ENCODE peak calls at places on chromosomes 3 and 15, in seven cellular contexts. U is neural crest cell, J is NB4, L is endothelial cell, X is ovary, Z is GM10248, V is IMR-90. A is an unnamed sample.
A peak's percentile ranks its signal among the peaks of the same experiment; 100 is the strongest.

GRCh38 chr15:101025116-101025885 is 106.1 kb downstream of the LRRK1 start:
- DNase-seq in J (no peak), X (no peak), V (no peak), U (no peak), L (no peak), Z (no peak), A (no peak)

GRCh38 chr15:38726187-38726586 is 161.6 kb upstream of the RASGRP1 start:
- DNase-seq in U (no peak), Z (no peak), J (no peak), L (no peak), X (no peak), V (no peak), A (no peak)

GRCh38 chr3:197151562-197151961 is 121.9 kb upstream of the MELTF start:
- DNase-seq in Z (no peak), J (peak; percentile 69), L (no peak), U (no peak), V (peak; percentile 78), X (peak; percentile 47), A (peak; percentile 22)

GRCh38 chr3:48679416-48680380 is 6.0 kb downstream of the NCKIPSD start:
- DNase-seq in J (no peak), Z (peak; percentile 46), X (no peak), L (no peak), U (no peak), V (no peak), A (no peak)

GRCh38 chr3:100075731-100076543 is 38.4 kb downstream of the FILIP1L start:
- DNase-seq in Z (no peak), U (no peak), V (no peak), X (no peak), J (peak; percentile 55), L (no peak), A (no peak)

GRCh38 chr3:29683306-29683993 is 402.6 kb downstream of the RBMS3 start:
- DNase-seq in J (peak; percentile 2), L (no peak), U (no peak), V (peak; percentile 68), Z (peak; percentile 17), X (no peak), A (no peak)

GRCh38 chr3:158520433-158520832 is 50.6 kb upstream of the MLF1 start:
- DNase-seq in X (no peak), Z (no peak), V (no peak), L (no peak), J (no peak), U (no peak), A (no peak)

GRCh38 chr3:38353151-38353550 is 6.6 kb downstream of the XYLB start:
- DNase-seq in Z (no peak), U (no peak), V (peak; percentile 24), X (no peak), L (no peak), J (no peak), A (peak; percentile 44)

GRCh38 chr3:11047500-11047899 is 55.0 kb downstream of the SLC6A1 start:
- DNase-seq in X (no peak), Z (no peak), V (no peak), J (no peak), U (no peak), L (no peak), A (no peak)

GRCh38 chr15:29208352-29208751 is 61.3 kb downstream of the NSMCE3 start:
- DNase-seq in X (no peak), V (no peak), U (no peak), J (peak; percentile 17), L (no peak), Z (no peak), A (no peak)

GRCh38 chr3:23276913-23277658 is 74.0 kb downstream of the UBE2E2 start:
- DNase-seq in V (no peak), X (no peak), J (no peak), L (no peak), U (no peak), Z (no peak), A (no peak)

GRCh38 chr3:133487204-133487603 is 86.3 kb upstream of the CDV3 start:
- DNase-seq in V (no peak), L (no peak), X (no peak), Z (no peak), J (no peak), U (no peak), A (no peak)

GRCh38 chr3:192887047-192887446 is 30.6 kb downstream of the MB21D2 start:
- DNase-seq in X (no peak), L (no peak), J (no peak), Z (no peak), V (peak; percentile 52), U (no peak), A (no peak)

GRCh38 chr15:90955911-90956310 is 1.2 kb downstream of the RCCD1 start:
- DNase-seq in Z (no peak), J (no peak), V (no peak), U (no peak), L (no peak), X (peak; percentile 39), A (no peak)

GRCh38 chr3:137163241-137163916 is 205.6 kb downstream of the IL20RB start:
- DNase-seq in J (no peak), Z (no peak), V (no peak), X (no peak), U (no peak), L (no peak), A (no peak)

GRCh38 chr15:43249699-43250203 is 17.0 kb downstream of the TGM5 start:
- DNase-seq in V (peak; percentile 76), U (no peak), L (no peak), Z (peak; percentile 70), J (peak; percentile 98), X (no peak), A (peak; percentile 24)

GRCh38 chr15:36529296-36530011 is 50.0 kb upstream of the CDIN1 start:
- DNase-seq in X (no peak), U (no peak), V (no peak), J (no peak), Z (peak; percentile 20), L (no peak), A (no peak)

GRCh38 chr15:52805351-52806283 is 15.5 kb upstream of the ONECUT1 start:
- DNase-seq in J (no peak), Z (no peak), U (no peak), L (peak; percentile 23), X (no peak), V (no peak), A (no peak)

GRCh38 chr15:97036301-97036700 is 705.8 kb downstream of the NR2F2 start:
- DNase-seq in J (peak; percentile 44), U (no peak), X (no peak), L (no peak), Z (no peak), V (no peak), A (no peak)

GRCh38 chr15:58738051-58738707 is 11.3 kb downstream of the ADAM10 start:
- DNase-seq in L (no peak), V (peak; percentile 49), X (no peak), Z (no peak), U (no peak), J (peak; percentile 75), A (no peak)

GRCh38 chr3:1632128-1632527 is 466.5 kb upstream of the CNTN4 start:
- DNase-seq in Z (no peak), V (no peak), X (no peak), J (no peak), U (no peak), L (no peak), A (no peak)

GRCh38 chr15:94131875-94132274 is 99.5 kb upstream of the MCTP2 start:
- DNase-seq in J (no peak), L (no peak), Z (no peak), X (no peak), V (no peak), U (no peak), A (no peak)
- TF ChIP-seq CTCF in J (no peak), L (no peak), Z (no peak), X (no peak), V (no peak), U (no peak), A (peak; percentile 9)

DNA sequence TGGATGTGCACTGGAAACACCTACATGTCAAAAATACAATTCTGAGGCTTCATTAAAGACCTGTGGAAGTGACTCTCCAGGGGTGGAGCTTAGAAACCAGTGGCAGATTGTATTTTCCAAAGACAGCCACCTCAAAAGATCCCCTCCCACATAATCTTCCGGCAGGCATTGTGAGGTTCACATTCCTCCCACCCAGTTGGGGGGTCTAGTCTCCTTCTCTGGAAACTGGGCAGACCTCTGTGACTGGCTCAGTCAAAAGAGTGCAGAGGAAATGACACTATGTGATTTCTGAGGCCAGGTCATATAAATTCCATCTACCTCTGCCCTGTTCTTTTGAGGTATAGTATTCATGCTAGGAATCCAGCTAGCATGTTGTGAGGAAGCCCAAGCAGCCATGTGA is 1.9 kb upstream of the CFAP92 start:
- DNase-seq in X (no peak), Z (no peak), L (no peak), U (no peak), J (no peak), V (no peak), A (no peak)
- TF ChIP-seq CTCF in X (no peak), Z (no peak), L (no peak), U (no peak), J (no peak), V (no peak), A (no peak)

GRCh38 chr3:189269356-189269755 is 97.6 kb downstream of the TPRG1 start:
- DNase-seq in X (no peak), Z (no peak), V (no peak), U (no peak), L (no peak), J (no peak), A (no peak)

GRCh38 chr3:189270248-189270832 is 98.6 kb downstream of the TPRG1 start:
- DNase-seq in U (peak; percentile 4), X (no peak), Z (peak; percentile 39), V (peak; percentile 66), J (peak; percentile 66), L (peak; percentile 61), A (peak; percentile 41)

GRCh38 chr3:189272500-189273119 is 100.8 kb downstream of the TPRG1 start:
- DNase-seq in Z (no peak), U (no peak), X (no peak), V (no peak), L (peak; percentile 9), J (peak; percentile 52), A (no peak)

GRCh38 chr3:189262746-189263145 is 91.0 kb downstream of the TPRG1 start:
- DNase-seq in J (no peak), L (no peak), U (no peak), V (no peak), Z (no peak), X (no peak), A (no peak)

DNA sequence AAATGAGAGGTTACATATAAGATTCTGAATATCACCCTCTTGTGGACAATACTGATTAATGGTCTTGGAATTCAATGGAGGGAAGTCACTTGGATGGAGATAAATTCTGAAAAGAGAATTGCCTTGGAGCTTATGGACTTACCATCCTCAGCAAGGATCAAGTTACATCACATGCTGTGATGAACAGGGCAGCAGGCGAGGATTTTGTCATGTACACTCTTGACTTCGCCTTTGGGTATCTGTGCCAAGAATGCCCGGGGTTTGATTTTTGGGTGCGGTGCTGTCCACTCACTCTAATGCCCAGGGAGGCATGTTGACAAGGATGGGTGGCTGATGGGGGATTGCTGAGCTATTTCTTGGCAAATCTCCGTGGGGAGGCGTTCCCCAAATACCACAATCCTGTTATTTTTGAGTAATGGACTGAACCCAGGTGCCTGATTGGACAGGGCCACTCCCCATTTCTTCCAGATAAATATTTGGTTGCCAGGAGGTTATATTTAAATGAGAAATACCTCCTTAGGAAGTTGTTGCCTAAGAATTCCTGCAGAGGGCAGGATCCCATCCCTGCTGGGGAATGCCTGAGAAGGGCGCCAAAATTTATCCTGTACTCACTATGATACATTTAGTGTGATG is 96.3 kb downstream of the TPRG1 start:
- DNase-seq in Z (no peak), U (no peak), V (no peak), L (peak; percentile 19), J (no peak), X (no peak), A (no peak)
- TF ChIP-seq CTCF in Z (no peak), U (peak; percentile 36), V (peak; percentile 9), L (no peak), J (peak; percentile 2), X (no peak), A (peak; percentile 6)

GRCh38 chr3:62863648-62864047 is 11.6 kb downstream of the CADPS start:
- DNase-seq in U (no peak), L (no peak), Z (no peak), J (no peak), X (no peak), V (no peak), A (no peak)
- TF ChIP-seq CTCF in U (no peak), L (no peak), Z (no peak), J (no peak), X (no peak), V (no peak), A (no peak)

A was measured in AG09319.